ENCODE peak calls at places on chromosomes 1 and 21, in four cellular contexts. Y is stimulated activated CD8-positive, alpha-beta memory T cell treated with anti-CD3 and anti-CD28 coated beads, Interleukin-7, amount 100 ng/mL, for 1 hour; S is effector CD4-positive, alpha-beta T cell; H is foreskin fibroblast. E is an unnamed sample.

GRCh38 chr1:43969416-43969745 is 429 bp upstream of the DPH2 start:
- DNase-seq in Y (no peak), S (no peak), H (no peak), E (no peak)

GRCh38 chr1:162177126-162177525 is 107.6 kb downstream of the NOS1AP start:
- DNase-seq in Y (no peak), S (no peak), H (peak), E (no peak)

GRCh38 chr1:221635305-221635704 is 106.6 kb downstream of the DUSP10 start:
- DNase-seq in Y (no peak), S (no peak), H (no peak), E (no peak)

GRCh38 chr1:218585565-218586184 is 240.5 kb downstream of the TGFB2 start:
- DNase-seq in Y (no peak), S (no peak), H (no peak), E (no peak)

GRCh38 chr1:64161347-64162080 is 41.9 kb upstream of the UBE2U start:
- DNase-seq in Y (no peak), S (no peak), H (peak), E (no peak)

GRCh38 chr1:231590453-231591198 is 36.0 kb upstream of the DISC1 start:
- DNase-seq in Y (no peak), S (no peak), H (peak), E (peak)

GRCh38 chr21:39188521-39189139 is 5.4 kb upstream of the PSMG1 start:
- DNase-seq in Y (no peak), S (no peak), H (no peak), E (no peak)

GRCh38 chr1:50425376-50426107 is 2.3 kb upstream of the DMRTA2 start:
- DNase-seq in Y (no peak), S (no peak), H (no peak), E (no peak)

GRCh38 chr1:14334336-14335176 is 263.9 kb upstream of the KAZN start:
- DNase-seq in Y (no peak), S (no peak), H (no peak), E (no peak)

GRCh38 chr1:15452216-15452615 is 4.3 kb upstream of the CELA2A start:
- DNase-seq in Y (no peak), S (no peak), H (peak), E (no peak)

GRCh38 chr1:203200059-203200553 is 13.6 kb upstream of the CHI3L1 start:
- DNase-seq in Y (no peak), S (no peak), H (peak), E (no peak)

GRCh38 chr21:42124081-42124480 is 53.0 kb downstream of the UMODL1 start:
- DNase-seq in Y (no peak), S (no peak), H (no peak), E (no peak)

GRCh38 chr1:53331446-53332187 is 3.7 kb upstream of the LRP8 start:
- DNase-seq in Y (no peak), S (no peak), H (no peak), E (no peak)

GRCh38 chr1:246435421-246436041 is 71.5 kb downstream of the SMYD3 start:
- DNase-seq in Y (no peak), S (no peak), H (no peak), E (no peak)

GRCh38 chr1:46547481-46548383 is 3.7 kb downstream of the KNCN start:
- DNase-seq in Y (no peak), S (no peak), H (peak), E (no peak)

GRCh38 chr1:19347538-19348177 is 35.5 kb downstream of the SLC66A1 start:
- DNase-seq in Y (no peak), S (no peak), H (no peak), E (no peak)

GRCh38 chr1:12244078-12244477 is 14.2 kb downstream of the VPS13D start:
- DNase-seq in Y (no peak), S (no peak), H (no peak), E (no peak)

GRCh38 chr1:226132731-226133503 is 53.6 kb downstream of the ACBD3 start:
- DNase-seq in Y (no peak), S (no peak), H (no peak), E (no peak)

GRCh38 chr1:38178236-38178635 is 131.6 kb upstream of the POU3F1 start:
- DNase-seq in Y (no peak), S (no peak), H (no peak), E (no peak)

GRCh38 chr21:18384771-18385170 is 18.8 kb downstream of the TMPRSS15 start:
- DNase-seq in Y (no peak), S (no peak), H (no peak), E (no peak)

GRCh38 chr1:2185880-2186855 is 8.4 kb downstream of the FAAP20 start:
- DNase-seq in Y (no peak), S (no peak), H (no peak), E (no peak)

GRCh38 chr1:244163861-244164562 is 112.9 kb downstream of the ZBTB18 start:
- DNase-seq in Y (no peak), S (no peak), H (peak), E (no peak)

GRCh38 chr1:10900691-10901090 is 104.2 kb upstream of the CASZ1 start:
- DNase-seq in Y (no peak), S (no peak), H (no peak), E (no peak)

GRCh38 chr1:172588296-172589291 is 55.6 kb downstream of the SUCO start:
- DNase-seq in Y (no peak), S (no peak), H (peak), E (no peak)

GRCh38 chr1:21689531-21690165 is 20.5 kb upstream of the RAP1GAP start:
- DNase-seq in Y (no peak), S (no peak), H (no peak), E (no peak)

GRCh38 chr1:154213274-154213673 is 7.1 kb upstream of the CFAP141 start:
- DNase-seq in Y (no peak), S (no peak), H (peak), E (no peak)

GRCh38 chr1:203650012-203650836 is 23.6 kb downstream of the ATP2B4 start:
- DNase-seq in Y (no peak), S (peak), H (no peak), E (peak)

GRCh38 chr1:36239941-36240637 is 15.8 kb downstream of the THRAP3 start:
- DNase-seq in Y (no peak), S (no peak), H (no peak), E (no peak)

GRCh38 chr1:196449459-196449858 is 158.8 kb downstream of the KCNT2 start:
- DNase-seq in Y (no peak), S (no peak), H (no peak), E (no peak)

GRCh38 chr1:228445867-228446584 is 29.4 kb upstream of the TRIM17 start:
- DNase-seq in Y (no peak), S (no peak), H (peak), E (no peak)

GRCh38 chr1:64962447-64962846 is 3.9 kb downstream of the JAK1 start:
- DNase-seq in Y (no peak), S (no peak), H (no peak), E (no peak)

GRCh38 chr1:234842726-234843641 is 233.0 kb upstream of the IRF2BP2 start:
- DNase-seq in Y (no peak), S (peak), H (peak), E (peak)

GRCh38 chr1:77030401-77031100 is 163.3 kb downstream of the ST6GALNAC5 start:
- DNase-seq in Y (no peak), S (no peak), H (no peak), E (no peak)

E was measured in T-helper 9 cell.